ENCODE peak calls at places on chromosome 16, in five cellular contexts. M is BJ, V is fibroblast of the aortic adventitia, U is A673, Z is uterus. I is an unnamed sample.

GRCh38 chr16:117381-118365 is 20.8 kb downstream of the NPRL3 start:
- DNase-seq in V (peak), Z (no peak), M (no peak), U (peak), I (peak)

GRCh38 chr16:21150375-21151001 is at the start of gene DNAH3:
- DNase-seq in M (no peak), Z (no peak), V (no peak), U (peak), I (no peak)

GRCh38 chr16:57023541-57024249 is 34.3 kb downstream of the NLRC5 start:
- DNase-seq in U (no peak), M (no peak), Z (no peak), V (no peak), I (no peak)

GRCh38 chr16:30357085-30357714 is 2.1 kb upstream of the CD2BP2 start:
- DNase-seq in V (no peak), M (no peak), Z (no peak), U (no peak), I (no peak)

GRCh38 chr16:19384656-19385055 is 33.0 kb upstream of the TMC5 start:
- DNase-seq in V (no peak), Z (no peak), U (no peak), M (no peak), I (no peak)

GRCh38 chr16:675884-676564 is 553 bp downstream of the RHBDL1 start:
- DNase-seq in M (no peak), V (no peak), Z (no peak), U (no peak), I (no peak)

GRCh38 chr16:4501071-4501478 is 24.9 kb downstream of the HMOX2 start:
- DNase-seq in V (peak), U (no peak), Z (no peak), M (no peak), I (no peak)

GRCh38 chr16:69894675-69895074 is 56.5 kb upstream of the CLEC18A start:
- DNase-seq in V (no peak), M (no peak), Z (no peak), U (no peak), I (peak)

GRCh38 chr16:88558457-88559442 is 11.5 kb upstream of the ZC3H18 start:
- DNase-seq in Z (peak), U (peak), V (peak), M (no peak), I (no peak)

GRCh38 chr16:15523939-15524338 is 89.6 kb downstream of the BMERB1 start:
- DNase-seq in M (no peak), Z (no peak), U (no peak), V (no peak), I (no peak)

GRCh38 chr16:15521758-15522509 is 87.5 kb downstream of the BMERB1 start:
- DNase-seq in Z (peak), U (no peak), M (no peak), V (peak), I (no peak)

GRCh38 chr16:15521390-15521757 is 87.0 kb downstream of the BMERB1 start:
- DNase-seq in Z (no peak), V (no peak), M (no peak), U (no peak), I (no peak)

GRCh38 chr16:15524966-15525365 is 90.6 kb downstream of the BMERB1 start:
- DNase-seq in V (no peak), M (no peak), Z (no peak), U (no peak), I (no peak)

DNA sequence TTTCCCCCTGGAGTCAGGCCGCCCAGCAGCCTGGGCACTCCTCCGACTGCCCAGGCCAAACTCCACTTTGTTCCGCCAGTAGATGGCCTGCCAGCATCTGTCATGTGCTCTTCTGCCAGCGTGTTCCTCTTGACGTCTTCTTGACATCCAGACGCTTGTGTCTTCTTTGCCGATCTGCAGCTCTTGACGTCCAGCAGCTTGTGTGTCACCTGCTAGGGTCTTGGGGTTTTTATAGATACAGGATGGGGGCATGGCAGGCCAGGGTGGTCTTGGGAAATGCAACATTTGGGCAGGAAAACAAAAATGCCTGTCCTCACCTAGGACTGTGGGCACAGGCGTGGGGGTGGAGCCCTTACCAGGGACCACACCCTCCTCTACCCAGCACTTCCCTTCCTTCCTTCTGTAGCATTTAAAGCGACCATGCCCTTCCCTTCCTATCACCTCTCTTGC is 88.7 kb downstream of the BMERB1 start:
- DNase-seq in M (no peak), V (no peak), Z (no peak), U (no peak), I (no peak)
- TF ChIP-seq CTCF in M (no peak), V (no peak), Z (no peak), U (no peak), I (no peak)

GRCh38 chr16:68083861-68084503 is 1.2 kb upstream of the NFATC3 start:
- DNase-seq in V (no peak), Z (no peak), U (no peak), M (no peak), I (no peak)

GRCh38 chr16:68085259-68086071 is at the start of gene NFATC3:
- DNase-seq in Z (peak), V (peak), M (peak), U (peak), I (peak)

GRCh38 chr16:68083239-68083781 is 1.9 kb upstream of the NFATC3 start:
- DNase-seq in M (no peak), V (no peak), U (no peak), Z (no peak), I (no peak)

GRCh38 chr16:68086336-68086821 is 1.2 kb downstream of the NFATC3 start:
- DNase-seq in Z (no peak), M (no peak), U (peak), V (peak), I (no peak)

GRCh38 chr16:68084504-68085258 is 489 bp upstream of the NFATC3 start:
- DNase-seq in V (peak), Z (peak), U (peak), M (no peak), I (peak)
- TF ChIP-seq CTCF in V (no peak), Z (peak), U (no peak), M (peak), I (peak)

DNA sequence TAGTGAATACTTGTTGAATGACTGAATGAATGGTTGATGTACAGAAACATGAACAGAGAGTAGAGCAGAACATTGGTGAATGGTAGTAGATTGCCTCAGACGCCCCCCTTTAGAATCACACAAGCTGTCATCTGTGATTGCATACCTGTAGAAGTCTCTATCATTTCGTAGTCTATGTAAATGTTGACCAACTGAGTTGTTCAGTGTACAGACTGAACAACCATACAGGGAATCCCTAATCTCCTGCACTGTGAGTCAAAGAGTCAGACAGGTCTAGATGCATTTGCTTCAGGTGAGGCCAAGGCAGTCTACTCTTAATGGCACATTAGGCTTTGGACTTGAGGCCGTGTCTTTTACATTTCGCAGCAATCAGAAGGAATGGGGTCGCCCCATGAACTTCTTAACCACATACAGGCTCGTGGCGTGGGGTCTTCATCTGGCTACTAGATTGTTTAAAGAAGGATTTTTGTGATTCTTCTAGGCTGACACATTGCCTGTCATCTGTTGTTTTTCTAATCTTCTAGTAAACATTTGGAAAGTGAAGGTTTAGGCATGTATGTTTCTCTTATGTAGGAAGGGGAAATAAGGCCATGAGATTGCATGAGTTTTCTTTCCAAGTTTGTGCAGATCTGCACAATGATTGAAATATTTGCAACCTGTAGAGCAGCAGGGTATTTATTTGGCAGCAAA is 157.4 kb downstream of the WWOX start:
- DNase-seq in Z (no peak), V (no peak), M (no peak), U (no peak), I (no peak)
- TF ChIP-seq CTCF in Z (no peak), V (no peak), M (no peak), U (no peak), I (no peak)

GRCh38 chr16:81549547-81550411 is 105.2 kb downstream of the CMIP start:
- DNase-seq in U (no peak), M (no peak), V (no peak), Z (no peak), I (no peak)

GRCh38 chr16:81550412-81550768 is 105.8 kb downstream of the CMIP start:
- DNase-seq in V (no peak), M (no peak), U (no peak), Z (no peak), I (no peak)

GRCh38 chr16:81551821-81552304 is 107.3 kb downstream of the CMIP start:
- DNase-seq in U (no peak), V (peak), M (no peak), Z (no peak), I (no peak)

GRCh38 chr16:81552743-81553079 is 108.1 kb downstream of the CMIP start:
- DNase-seq in V (no peak), M (no peak), Z (no peak), U (no peak), I (no peak)

DNA sequence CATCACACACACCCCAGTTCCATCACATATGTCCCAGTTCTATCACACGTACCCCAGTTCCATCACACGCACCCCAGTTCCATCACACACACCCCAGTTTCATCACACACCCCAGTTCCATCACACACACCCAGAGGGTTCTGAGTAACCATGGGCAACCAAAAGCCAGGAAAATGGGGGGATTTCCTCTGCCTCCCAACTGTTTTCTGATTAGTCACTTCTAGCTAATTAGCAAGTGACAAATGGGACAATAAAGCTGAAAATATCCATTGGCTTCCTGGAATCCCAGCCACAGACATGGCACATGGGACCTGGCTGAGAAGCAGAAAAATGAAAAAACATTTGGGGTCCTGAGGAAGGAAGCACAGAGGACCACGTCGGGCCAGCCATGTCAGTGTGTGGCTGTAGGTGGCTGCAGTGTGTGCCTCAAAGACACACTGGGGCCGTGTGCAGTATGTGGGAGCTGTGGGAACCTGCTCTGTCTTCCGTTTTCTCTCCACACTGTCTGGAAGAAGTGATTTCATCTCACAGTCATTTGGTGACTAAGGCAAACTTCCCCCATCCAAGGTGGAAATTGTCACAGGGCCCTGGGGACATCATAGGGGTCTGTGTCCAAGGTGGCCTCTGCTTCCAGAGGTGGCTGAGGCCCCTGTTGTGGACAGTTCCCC is 106.7 kb downstream of the CMIP start:
- DNase-seq in Z (no peak), U (peak), V (peak), M (no peak), I (no peak)
- TF ChIP-seq CTCF in Z (no peak), U (no peak), V (no peak), M (no peak), I (no peak)

DNA sequence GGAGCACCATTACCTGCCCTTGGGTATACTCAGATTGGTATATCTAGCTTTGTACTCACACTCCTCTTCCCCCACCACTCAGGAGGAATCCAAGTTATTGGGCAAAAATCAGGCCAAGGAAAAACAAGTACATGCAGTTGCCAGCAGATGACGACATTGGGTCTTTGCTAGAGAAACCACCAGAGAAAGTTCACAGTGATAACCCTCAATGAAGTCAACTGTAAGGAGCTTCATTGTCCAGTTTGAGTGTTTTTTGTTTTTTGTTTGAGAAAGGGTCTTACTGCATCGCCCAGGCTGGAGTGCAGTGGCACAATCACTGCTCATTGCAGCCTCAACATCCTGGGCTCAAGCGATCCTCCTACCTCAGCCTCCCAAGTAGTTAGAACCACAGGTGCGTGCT is 34.6 kb upstream of the TOX3 start:
- DNase-seq in V (no peak), M (no peak), Z (no peak), U (peak), I (no peak)
- TF ChIP-seq CTCF in V (no peak), M (no peak), Z (no peak), U (peak), I (peak)

I was measured in neural crest cell.